ENCODE peak calls at places on chromosomes 11 and 22, in six cellular contexts. U is C1 segment of cervical spinal cord; P is AG09319; Y is stimulated activated CD4-positive, alpha-beta T cell treated with anti-CD3 and anti-CD28 coated beads, TNF-alpha, amount 100 ng/mL, for 1 hour; F is activated naive CD4-positive, alpha-beta T cell; I is activated CD4-positive, alpha-beta T cell treated with anti-CD3 and anti-CD28 coated beads, Interleukin-2, amount 10 ng/mL, durations not matched to agents 7 days and 5 days. M is an unnamed sample.

GRCh38 chr22:16949561-16949960 is 58.5 kb downstream of the GAB4 start:
- DNase-seq in P (no peak), U (no peak), F (no peak), I (peak), Y (no peak), M (no peak)

GRCh38 chr22:35551549-35552177 is 11.0 kb downstream of the RASD2 start:
- DNase-seq in P (no peak), U (no peak), I (no peak), Y (no peak), F (no peak), M (no peak)

GRCh38 chr11:86802601-86803051 is 2.3 kb downstream of the PRSS23 start:
- DNase-seq in Y (no peak), P (peak), F (no peak), I (peak), U (no peak), M (peak)

GRCh38 chr11:390175-390574 is 3.8 kb upstream of the PKP3 start:
- DNase-seq in I (no peak), P (no peak), Y (no peak), F (no peak), U (no peak), M (no peak)

GRCh38 chr22:48907591-48907990 is 920.1 kb downstream of the BRD1 start:
- DNase-seq in F (no peak), Y (no peak), P (no peak), U (no peak), I (no peak), M (no peak)

GRCh38 chr11:83933008-83933407 is 646.8 kb upstream of the CCDC90B start:
- DNase-seq in I (no peak), Y (no peak), P (no peak), U (no peak), F (no peak), M (no peak)

GRCh38 chr22:19691721-19692341 is 22.5 kb upstream of the SEPTIN5 start:
- DNase-seq in U (no peak), P (peak), F (no peak), I (no peak), Y (no peak), M (peak)

GRCh38 chr11:2728663-2729332 is 29.0 kb upstream of the KCNQ1OT1 start:
- DNase-seq in U (peak), P (no peak), F (no peak), Y (no peak), I (no peak), M (no peak)

GRCh38 chr22:33247758-33248157 is 189.6 kb upstream of the SYN3 start:
- DNase-seq in Y (no peak), U (no peak), F (no peak), P (no peak), I (no peak), M (no peak)

GRCh38 chr11:40679276-40679675 is 780.2 kb downstream of the LRRC4C start:
- DNase-seq in Y (no peak), U (no peak), F (no peak), P (no peak), I (no peak), M (no peak)

GRCh38 chr11:8018742-8019631 is 31.9 kb downstream of the EIF3F start:
- DNase-seq in Y (peak), F (peak), I (peak), P (no peak), U (peak), M (no peak)

GRCh38 chr11:92380882-92381281 is 156.3 kb downstream of the FAT3 start:
- DNase-seq in Y (no peak), F (no peak), U (no peak), I (no peak), P (no peak), M (no peak)

GRCh38 chr22:50302564-50302963 is 4.9 kb downstream of the PLXNB2 start:
- DNase-seq in U (no peak), F (no peak), I (no peak), Y (no peak), P (no peak), M (no peak)

GRCh38 chr11:95016133-95016532 is 8.9 kb upstream of the KDM4E start:
- DNase-seq in F (no peak), P (no peak), Y (no peak), U (no peak), I (no peak), M (no peak)

GRCh38 chr11:129418039-129418438 is 42.4 kb downstream of the BARX2 start:
- DNase-seq in U (peak), Y (no peak), I (no peak), P (no peak), F (no peak), M (no peak)

GRCh38 chr11:62976109-62976508 is 8.7 kb downstream of the SLC22A6 start:
- DNase-seq in F (no peak), Y (no peak), I (no peak), P (no peak), U (no peak), M (no peak)

GRCh38 chr11:106787454-106787853 is 230.8 kb downstream of the GUCY1A2 start:
- DNase-seq in I (no peak), P (no peak), Y (no peak), U (no peak), F (no peak), M (no peak)

GRCh38 chr11:76329084-76329648 is 51.8 kb downstream of the THAP12 start:
- DNase-seq in U (no peak), I (no peak), F (no peak), P (no peak), Y (no peak), M (no peak)

GRCh38 chr11:5689551-5689983 is at the start of gene TRIM22:
- DNase-seq in F (peak), U (peak), I (peak), Y (peak), P (peak), M (peak)

GRCh38 chr11:17014321-17014773 is at the start of gene PLEKHA7:
- DNase-seq in I (no peak), F (no peak), Y (no peak), P (no peak), U (peak), M (no peak)

GRCh38 chr11:66842501-66842895 is 743 bp upstream of the RCE1 start:
- DNase-seq in U (no peak), P (no peak), Y (no peak), I (no peak), F (no peak), M (no peak)

GRCh38 chr11:86896486-86896885 is 58.7 kb downstream of the FZD4 start:
- DNase-seq in P (peak), I (no peak), F (no peak), Y (no peak), U (no peak), M (no peak)

GRCh38 chr22:17867160-17867785 is 93.0 kb upstream of the BID start:
- DNase-seq in F (no peak), I (no peak), P (no peak), Y (no peak), U (no peak), M (no peak)

GRCh38 chr11:111535281-111535680 is 5.2 kb upstream of the LAYN start:
- DNase-seq in P (no peak), F (no peak), U (no peak), I (no peak), Y (no peak), M (no peak)

GRCh38 chr11:32722255-32722654 is 72.2 kb downstream of the CCDC73 start:
- DNase-seq in P (no peak), U (no peak), Y (no peak), I (no peak), F (no peak), M (no peak)

GRCh38 chr11:105937738-105938137 is 84.3 kb downstream of the MSANTD4 start:
- DNase-seq in Y (no peak), P (no peak), U (peak), F (no peak), I (no peak), M (peak)

GRCh38 chr22:27124336-27125023 is 467.1 kb downstream of the MIAT start:
- DNase-seq in U (peak), I (no peak), Y (no peak), P (no peak), F (no peak), M (no peak)

GRCh38 chr22:49600891-49601431 is 226.7 kb downstream of the BRD1 start:
- DNase-seq in P (no peak), F (no peak), Y (no peak), U (no peak), I (peak), M (no peak)

GRCh38 chr22:48683640-48684039 is 1144.0 kb downstream of the BRD1 start:
- DNase-seq in P (no peak), F (no peak), Y (no peak), U (no peak), I (no peak), M (no peak)

GRCh38 chr11:67406969-67407699 is 3.3 kb downstream of the TBC1D10C start:
- DNase-seq in U (peak), P (no peak), Y (no peak), I (no peak), F (peak), M (no peak)

GRCh38 chr22:23064381-23065068 is 5.8 kb upstream of the GNAZ start:
- DNase-seq in P (no peak), F (no peak), I (no peak), U (no peak), Y (no peak), M (no peak)

M was measured in ACHN.